ENCODE peak calls at places on chromosomes 3 and 15, in five cellular contexts. G is heart right ventricle; T is stromal cell of bone marrow; X is CD4-positive, alpha-beta T cell; Q is HTR-8/SVneo. K is an unnamed sample.

GRCh38 chr3:106261396-106261795 is 392.6 kb upstream of the CBLB start:
- DNase-seq in G (no peak), T (no peak), X (no peak), Q (no peak), K (no peak)

GRCh38 chr3:3071136-3071535 is 39.0 kb downstream of the IL5RA start:
- DNase-seq in G (no peak), T (no peak), X (no peak), Q (no peak), K (no peak)

GRCh38 chr3:87305517-87305916 is 29.1 kb upstream of the POU1F1 start:
- DNase-seq in G (no peak), T (no peak), X (no peak), Q (no peak), K (no peak)

GRCh38 chr15:45637552-45638033 is 2.8 kb downstream of the SQOR start:
- DNase-seq in G (peak), T (peak), X (peak), Q (peak), K (no peak)

GRCh38 chr15:31254431-31255175 is 72.0 kb upstream of the KLF13 start:
- DNase-seq in G (no peak), T (peak), X (no peak), Q (peak), K (no peak)

GRCh38 chr15:71730277-71731144 is 79.8 kb upstream of the NR2E3 start:
- DNase-seq in G (no peak), T (peak), X (no peak), Q (peak), K (no peak)

GRCh38 chr3:179113903-179114302 is 34.3 kb upstream of the PIK3CA start:
- DNase-seq in G (no peak), T (peak), X (no peak), Q (no peak), K (no peak)

GRCh38 chr15:83206971-83207621 is 527 bp downstream of the HDGFL3 start:
- DNase-seq in G (peak), T (no peak), X (no peak), Q (peak), K (no peak)

GRCh38 chr3:40753956-40754355 is 229.2 kb downstream of the ZNF621 start:
- DNase-seq in G (no peak), T (no peak), X (no peak), Q (no peak), K (no peak)

GRCh38 chr3:38130631-38131065 is 6.3 kb downstream of the ACAA1 start:
- DNase-seq in G (no peak), T (no peak), X (no peak), Q (no peak), K (no peak)

GRCh38 chr3:24432989-24433388 is 61.7 kb downstream of the THRB start:
- DNase-seq in G (no peak), T (no peak), X (no peak), Q (no peak), K (no peak)

GRCh38 chr3:190436356-190436755 is 13.3 kb downstream of the TMEM207 start:
- DNase-seq in G (no peak), T (no peak), X (no peak), Q (no peak), K (no peak)